ENCODE peak calls at places on chromosomes 2 and 18, in four cellular contexts. F is EH, R is ACHN, I is thoracic aorta. J is an unnamed sample.

GRCh38 chr18:55114856-55115255 is 155.6 kb upstream of the CCDC68 start:
- DNase-seq in F (peak; percentile 32), I (no peak), R (no peak), J (no peak)

GRCh38 chr2:95298471-95299111 is 1.4 kb downstream of the KCNIP3 start:
- DNase-seq in I (no peak), F (peak; percentile 18), R (no peak), J (no peak)

GRCh38 chr2:140247451-140248205 is 1467.4 kb upstream of the NXPH2 start:
- DNase-seq in F (no peak), R (no peak), I (no peak), J (no peak)

GRCh38 chr2:118835739-118836410 is 11.6 kb downstream of the EN1 start:
- DNase-seq in I (no peak), F (no peak), R (peak; percentile 42), J (peak; percentile 87)

GRCh38 chr2:216803803-216804202 is 56.1 kb downstream of the TNP1 start:
- DNase-seq in R (no peak), I (no peak), F (no peak), J (no peak)

GRCh38 chr2:20414806-20415205 is 32.1 kb upstream of the RHOB start:
- DNase-seq in I (no peak), R (no peak), F (no peak), J (peak; percentile 46)

GRCh38 chr2:16774980-16775963 is 109.6 kb upstream of the CYRIA start:
- DNase-seq in R (no peak), I (no peak), F (no peak), J (no peak)

GRCh38 chr18:76346490-76347130 is 148.4 kb downstream of the ZNF516 start:
- DNase-seq in I (no peak), F (no peak), R (no peak), J (no peak)

GRCh38 chr2:239593455-239593854 is 192.6 kb upstream of the HDAC4 start:
- DNase-seq in R (no peak), F (no peak), I (no peak), J (no peak)